ENCODE peak calls at places on chromosomes 4 and X, in seven cellular contexts. V, T, O, C, G, X and E are unnamed samples.
A peak's percentile ranks its signal among the peaks of the same experiment; 100 is the strongest.

GRCh38 chr4:14379148-14379547 is 623.1 kb upstream of the CPEB2 start:
- DNase-seq in V (no peak), T (no peak), O (no peak), C (no peak), G (no peak), X (no peak), E (no peak)

GRCh38 chr4:48058620-48059530 is 42.3 kb downstream of the NIPAL1 start:
- DNase-seq in V (no peak), T (no peak), O (no peak), C (no peak), G (no peak), X (no peak), E (no peak)

GRCh38 chrX:107826286-107827136 is 845 bp downstream of the MID2 start:
- DNase-seq in V (peak; percentile 50), T (peak; percentile 43), O (peak; percentile 66), C (peak; percentile 13), G (no peak), X (no peak), E (peak; percentile 9)

GRCh38 chrX:118219866-118220265 is 103.3 kb upstream of the KLHL13 start:
- DNase-seq in V (no peak), T (no peak), O (no peak), C (no peak), G (no peak), X (no peak), E (no peak)

GRCh38 chrX:133660356-133660755 is 245.1 kb upstream of the GPC4 start:
- DNase-seq in V (no peak), T (peak; percentile 24), O (peak; percentile 53), C (no peak), G (peak; percentile 60), X (no peak), E (no peak)

GRCh38 chr4:158801066-158801465 is 32.2 kb downstream of the FNIP2 start:
- DNase-seq in V (no peak), T (no peak), O (no peak), C (no peak), G (no peak), X (no peak), E (no peak)

GRCh38 chr4:181685461-181685860 is 557.7 kb upstream of the TENM3 start:
- DNase-seq in V (no peak), T (no peak), O (peak; percentile 27), C (no peak), G (no peak), X (no peak), E (no peak)

GRCh38 chrX:18620349-18620748 is 51.6 kb downstream of the RS1 start:
- DNase-seq in V (no peak), T (no peak), O (no peak), C (no peak), G (no peak), X (no peak), E (no peak)

GRCh38 chr4:4919926-4920325 is 60.5 kb downstream of the MSX1 start:
- DNase-seq in V (no peak), T (no peak), O (peak; percentile 18), C (no peak), G (peak; percentile 9), X (peak; percentile 49), E (no peak)

GRCh38 chr4:45621926-45622325 is 501.9 kb downstream of the GABRG1 start:
- DNase-seq in V (no peak), T (peak; percentile 94), O (peak; percentile 13), C (no peak), G (no peak), X (no peak), E (no peak)

GRCh38 chrX:69618803-69619202 is 2.9 kb downstream of the EDA start:
- DNase-seq in V (no peak), T (peak; percentile 47), O (peak; percentile 47), C (no peak), G (no peak), X (peak; percentile 19), E (no peak)

GRCh38 chr4:112031712-112032328 is 113.4 kb upstream of the FAM241A start:
- DNase-seq in V (peak; percentile 42), T (peak; percentile 68), O (peak; percentile 70), C (no peak), G (peak; percentile 43), X (no peak), E (no peak)

GRCh38 chr4:138561906-138562305 is 319.8 kb upstream of the SLC7A11 start:
- DNase-seq in V (no peak), T (no peak), O (no peak), C (no peak), G (no peak), X (no peak), E (no peak)